ENCODE peak calls at places on chromosomes 5 and 9, in ten cellular contexts. E is foreskin fibroblast; U is CD8-positive, alpha-beta T cell; T is A673; I is mucosa of descending colon; J is endothelial cell of umbilical vein; Q is uterus; V is astrocyte of the spinal cord; K is AG10803; H is AG04449. G is an unnamed sample.

GRCh38 chr5:38793099-38793498 is 52.7 kb upstream of the OSMR start:
- DNase-seq in E (no peak), U (no peak), T (no peak), I (no peak), J (no peak), Q (no peak), V (no peak), K (no peak), H (no peak), G (no peak)

GRCh38 chr9:75149841-75150241 is 61.5 kb downstream of the OSTF1 start:
- DNase-seq in E (no peak), U (no peak), T (no peak), I (no peak), J (no peak), Q (no peak), V (no peak), K (peak; percentile 33), H (no peak), G (no peak)

GRCh38 chr5:10607666-10608442 is 44.0 kb downstream of the ANKRD33B start:
- DNase-seq in E (peak; percentile 79), U (no peak), T (no peak), I (peak; percentile 56), J (peak; percentile 33), Q (peak; percentile 45), V (peak; percentile 63), K (peak; percentile 89), H (no peak), G (peak; percentile 46)

GRCh38 chr5:16727937-16728336 is 111.1 kb upstream of the RETREG1 start:
- DNase-seq in E (peak; percentile 6), U (no peak), T (no peak), I (peak; percentile 69), J (peak; percentile 78), Q (no peak), V (no peak), K (no peak), H (no peak), G (no peak)

GRCh38 chr5:31531543-31531887 is 378 bp downstream of the DROSHA start:
- DNase-seq in E (peak; percentile 49), U (peak; percentile 8), T (peak; percentile 33), I (peak; percentile 35), J (peak; percentile 40), Q (no peak), V (peak; percentile 16), K (peak; percentile 8), H (no peak), G (no peak)

GRCh38 chr5:84228266-84228665 is 156.4 kb downstream of the EDIL3 start:
- DNase-seq in E (no peak), U (no peak), T (no peak), I (no peak), J (no peak), Q (no peak), V (no peak), K (no peak), H (no peak), G (no peak)

GRCh38 chr9:97985058-97985861 is 2.1 kb downstream of the ANP32B start:
- DNase-seq in E (peak; percentile 47), U (peak; percentile 47), T (peak; percentile 15), I (peak; percentile 45), J (peak; percentile 56), Q (no peak), V (peak; percentile 23), K (peak; percentile 20), H (no peak), G (peak; percentile 52)

GRCh38 chr9:69572611-69573010 is 99.6 kb downstream of the APBA1 start:
- DNase-seq in E (peak; percentile 37), U (no peak), T (no peak), I (no peak), J (no peak), Q (no peak), V (no peak), K (peak; percentile 74), H (no peak), G (no peak)

DNA sequence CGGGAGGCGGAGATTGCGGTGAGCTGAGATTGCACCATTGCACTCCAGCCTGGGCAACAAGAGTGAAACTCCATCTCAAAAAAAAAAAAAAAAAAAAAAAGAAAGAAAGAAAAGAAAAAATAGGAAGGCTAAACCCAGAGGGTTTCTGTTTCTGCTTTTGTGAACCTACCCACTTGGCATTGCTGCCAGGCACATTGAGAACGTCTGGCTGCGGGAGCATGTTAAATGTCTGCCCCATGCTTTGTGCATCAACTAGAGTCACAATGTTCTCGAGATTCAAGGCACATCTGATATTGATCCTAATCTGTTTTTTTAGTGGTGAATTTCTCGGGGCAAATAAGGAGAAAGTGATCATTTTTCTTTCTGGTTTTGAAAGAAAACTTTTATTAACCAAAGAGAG is 2.8 kb downstream of the SLC25A25 start:
- DNase-seq in E (no peak), U (no peak), T (no peak), I (no peak), J (no peak), Q (no peak), V (no peak), K (no peak), H (no peak), G (no peak)
- H3K4me3 ChIP-seq in E (peak overlapping the region; percentile 37), U (no peak overlapping the region), T (no peak overlapping the region), I (no peak overlapping the region), J (no peak overlapping the region), Q (peak overlapping the region; percentile 24), V (no peak overlapping the region), K (peak overlapping the region; percentile 32), H (no peak overlapping the region), G (peak overlapping the region; percentile 75)

GRCh38 chr9:133126697-133127339 is 5.8 kb upstream of the RALGDS start:
- DNase-seq in E (peak; percentile 52), U (no peak), T (no peak), I (peak; percentile 14), J (no peak), Q (no peak), V (no peak), K (no peak), H (no peak), G (no peak)

GRCh38 chr9:133125706-133126696 is 5.0 kb upstream of the RALGDS start:
- DNase-seq in E (peak; percentile 77), U (no peak), T (no peak), I (no peak), J (peak; percentile 92), Q (peak; percentile 62), V (peak; percentile 67), K (peak; percentile 61), H (no peak), G (peak; percentile 61)

GRCh38 chr9:133129001-133129799 is 8.2 kb upstream of the RALGDS start:
- DNase-seq in E (no peak), U (no peak), T (no peak), I (peak; percentile 4), J (no peak), Q (no peak), V (no peak), K (no peak), H (no peak), G (no peak)

GRCh38 chr9:133127340-133127981 is 6.4 kb upstream of the RALGDS start:
- DNase-seq in E (no peak), U (peak; percentile 68), T (no peak), I (peak; percentile 43), J (no peak), Q (peak; percentile 46), V (no peak), K (no peak), H (no peak), G (peak; percentile 54)

DNA sequence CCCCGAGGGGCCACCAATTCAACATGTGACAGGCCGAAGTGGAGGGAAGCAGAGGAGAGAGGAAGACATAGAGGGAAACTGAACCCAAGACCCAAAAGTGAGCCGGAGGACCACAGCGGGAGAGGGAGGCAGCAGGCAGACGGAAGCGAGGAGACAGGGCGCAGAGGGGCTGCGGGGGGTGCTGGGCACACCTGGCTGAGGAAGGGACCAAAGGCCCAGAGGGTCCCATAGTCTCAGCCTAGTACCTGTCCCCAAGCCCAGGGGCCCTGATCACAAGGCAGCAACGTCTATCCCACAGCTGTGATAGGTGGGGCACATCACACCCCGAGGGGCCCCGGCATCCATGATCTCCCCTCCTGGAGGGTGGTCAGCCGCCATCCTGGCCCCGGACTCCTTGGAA is 7.1 kb upstream of the RALGDS start:
- DNase-seq in E (no peak), U (no peak), T (no peak), I (peak; percentile 4), J (no peak), Q (no peak), V (no peak), K (no peak), H (no peak), G (no peak)
- H3K4me3 ChIP-seq in E (no peak overlapping the region), U (no peak overlapping the region), T (no peak overlapping the region), I (no peak overlapping the region), J (no peak overlapping the region), Q (no peak overlapping the region), V (no peak overlapping the region), K (no peak overlapping the region), H (no peak overlapping the region), G (peak overlapping the region; percentile 50)

GRCh38 chr5:119357815-119358559 is 2.2 kb downstream of the TNFAIP8 start:
- DNase-seq in E (no peak), U (no peak), T (peak; percentile 37), I (no peak), J (no peak), Q (no peak), V (no peak), K (no peak), H (no peak), G (no peak)

GRCh38 chr5:119355636-119356383 is at the start of gene TNFAIP8:
- DNase-seq in E (peak; percentile 87), U (peak; percentile 49), T (peak; percentile 33), I (peak; percentile 63), J (peak; percentile 59), Q (peak; percentile 42), V (peak; percentile 71), K (peak; percentile 53), H (no peak), G (peak; percentile 46)

GRCh38 chr5:119357309-119357708 is 1.5 kb downstream of the TNFAIP8 start:
- DNase-seq in E (no peak), U (no peak), T (no peak), I (no peak), J (no peak), Q (no peak), V (no peak), K (no peak), H (no peak), G (no peak)

GRCh38 chr5:119355244-119355635 is 579 bp upstream of the TNFAIP8 start:
- DNase-seq in E (no peak), U (peak; percentile 58), T (no peak), I (no peak), J (no peak), Q (no peak), V (no peak), K (no peak), H (no peak), G (no peak)

DNA sequence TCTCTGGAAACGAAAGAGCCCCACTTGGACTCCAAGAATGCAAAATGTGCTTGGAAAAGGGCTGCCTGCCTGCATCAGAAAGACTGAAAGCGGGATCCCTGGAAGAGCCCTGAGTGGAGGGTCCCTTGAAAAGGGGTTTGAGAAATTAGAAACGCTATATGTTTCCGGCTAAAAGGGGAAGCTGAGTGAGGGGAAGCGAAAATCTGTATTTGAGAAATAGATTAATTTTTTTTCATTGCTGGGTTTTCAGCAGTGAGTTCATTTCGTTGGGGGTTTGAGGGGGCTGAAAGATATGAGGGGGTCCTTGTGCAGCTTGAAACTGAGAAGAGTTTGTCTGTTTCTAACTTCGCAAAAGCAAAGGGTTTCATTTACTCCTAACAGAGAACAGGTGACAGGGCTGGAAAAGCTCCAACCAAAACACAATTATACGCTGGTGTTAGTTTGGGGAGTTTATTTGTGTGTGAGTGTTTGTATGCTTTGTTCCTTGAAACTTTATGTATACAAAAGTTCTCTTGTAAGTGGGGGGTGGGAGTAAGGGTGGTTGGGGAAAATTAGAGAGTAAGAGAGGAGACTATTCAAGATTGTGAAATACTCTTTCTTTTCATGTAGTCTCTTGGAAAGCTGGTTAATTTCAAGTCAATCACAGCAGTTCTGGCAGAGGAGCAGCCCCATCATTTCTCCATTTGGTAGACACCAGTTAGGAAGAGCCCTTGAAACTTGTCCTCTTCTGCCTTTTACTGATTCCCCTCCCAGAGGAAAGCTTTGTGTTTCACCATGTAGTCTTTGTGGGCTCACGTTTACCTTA is 767 bp downstream of the TNFAIP8 start:
- DNase-seq in E (peak; percentile 58), U (no peak), T (peak; percentile 22), I (no peak), J (peak; percentile 36), Q (no peak), V (peak; percentile 39), K (no peak), H (no peak), G (no peak)
- H3K4me3 ChIP-seq in E (peak overlapping the region; percentile 82), U (peak overlapping the region; percentile 38), T (peak overlapping the region; percentile 48), I (no peak overlapping the region), J (peak overlapping the region; percentile 60), Q (peak overlapping the region; percentile 54), V (peak overlapping the region; percentile 65), K (peak overlapping the region; percentile 77), H (peak overlapping the region; percentile 69), G (peak overlapping the region; percentile 87)

GRCh38 chr5:33313150-33313549 is 127.6 kb upstream of the TARS1 start:
- DNase-seq in E (peak; percentile 98), U (no peak), T (peak; percentile 21), I (peak; percentile 83), J (peak; percentile 60), Q (no peak), V (peak; percentile 91), K (peak; percentile 81), H (no peak), G (no peak)

GRCh38 chr5:33311893-33312292 is 128.9 kb upstream of the TARS1 start:
- DNase-seq in E (peak; percentile 97), U (no peak), T (no peak), I (no peak), J (peak; percentile 6), Q (no peak), V (peak; percentile 94), K (peak; percentile 91), H (peak; percentile 87), G (no peak)

GRCh38 chr5:33310471-33310870 is 130.3 kb upstream of the TARS1 start:
- DNase-seq in E (peak; percentile 89), U (no peak), T (no peak), I (no peak), J (no peak), Q (no peak), V (peak; percentile 77), K (peak; percentile 91), H (peak; percentile 91), G (no peak)

GRCh38 chr5:33315170-33315569 is 125.6 kb upstream of the TARS1 start:
- DNase-seq in E (peak; percentile 68), U (no peak), T (no peak), I (no peak), J (no peak), Q (no peak), V (peak; percentile 42), K (peak; percentile 40), H (no peak), G (no peak)

DNA sequence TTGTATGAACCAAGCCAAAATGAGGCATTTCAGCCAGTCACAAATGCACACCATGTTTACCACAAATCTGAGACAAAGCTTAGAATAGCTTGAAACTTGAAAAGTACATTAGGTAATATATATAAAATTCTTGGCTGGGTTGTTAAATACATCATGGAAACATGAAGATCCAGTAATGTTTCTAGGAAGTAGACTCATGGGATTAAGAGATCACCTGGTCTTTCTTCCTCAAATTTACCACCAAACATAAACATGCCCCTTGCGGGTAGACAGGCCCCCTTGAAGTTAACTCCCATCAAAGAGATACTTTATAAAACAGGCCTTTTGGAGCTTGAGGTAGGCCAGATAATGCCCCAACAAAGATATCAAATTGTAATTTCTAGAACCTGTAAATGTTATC is 128.1 kb upstream of the TARS1 start:
- DNase-seq in E (no peak), U (no peak), T (no peak), I (no peak), J (no peak), Q (no peak), V (peak; percentile 31), K (no peak), H (no peak), G (no peak)
- H3K4me3 ChIP-seq in E (no peak overlapping the region), U (no peak overlapping the region), T (no peak overlapping the region), I (no peak overlapping the region), J (no peak overlapping the region), Q (no peak overlapping the region), V (no peak overlapping the region), K (no peak overlapping the region), H (no peak overlapping the region), G (no peak overlapping the region)

G was measured in CD4-positive, CD25-positive, alpha-beta regulatory T cell.